ENCODE peak calls at places on chromosomes 5 and 9, in five cellular contexts. W is type B pancreatic cell, R is ACHN, Q is HEK293T, Y is amniotic stem cell. K is an unnamed sample.

GRCh38 chr9:131598121-131598520 is 52.8 kb downstream of the PRRT1B start:
- DNase-seq in R (no peak), Y (no peak), W (no peak), Q (no peak), K (no peak)

GRCh38 chr9:748861-749497 is 92.5 kb upstream of the DMRT1 start:
- DNase-seq in Y (no peak), R (no peak), W (no peak), Q (no peak), K (no peak)

GRCh38 chr9:34457266-34458012 is 931 bp downstream of the FAM219A start:
- DNase-seq in Q (peak), R (peak), Y (peak), W (peak), K (peak)

GRCh38 chr9:37902804-37903580 is 935 bp downstream of the SLC25A51 start:
- DNase-seq in R (peak), W (no peak), Q (no peak), Y (no peak), K (peak)

GRCh38 chr9:64773491-64773931 is 511.5 kb downstream of the FOXD4L5 start:
- DNase-seq in Q (no peak), W (no peak), Y (no peak), R (no peak), K (no peak)

GRCh38 chr5:60960591-60960990 is 15.6 kb downstream of the NDUFAF2 start:
- DNase-seq in Y (peak), R (peak), Q (no peak), W (no peak), K (peak)

GRCh38 chr5:176573564-176574296 is 24.6 kb downstream of the CDHR2 start:
- DNase-seq in Y (no peak), Q (peak), W (peak), R (peak), K (peak)

GRCh38 chr5:2848634-2849033 is 97.2 kb upstream of the IRX2 start:
- DNase-seq in Q (no peak), Y (no peak), W (no peak), R (no peak), K (no peak)

GRCh38 chr9:18580146-18580545 is 106.2 kb downstream of the ADAMTSL1 start:
- DNase-seq in R (no peak), W (no peak), Q (no peak), Y (no peak), K (peak)

GRCh38 chr5:133362438-133362837 is 249.9 kb downstream of the FSTL4 start:
- DNase-seq in R (no peak), Y (no peak), Q (no peak), W (peak), K (no peak)

GRCh38 chr9:108634164-108634563 is 221.6 kb downstream of the ACTL7B start:
- DNase-seq in Y (no peak), Q (peak), W (no peak), R (no peak), K (peak)

GRCh38 chr9:114149765-114150340 is 5.5 kb upstream of the COL27A1 start:
- DNase-seq in Y (no peak), R (no peak), Q (no peak), W (no peak), K (no peak)

GRCh38 chr5:39200081-39200480 is 19.3 kb downstream of the FYB1 start:
- DNase-seq in W (no peak), Y (no peak), Q (no peak), R (no peak), K (no peak)

GRCh38 chr5:139675213-139675612 is 27.1 kb downstream of the CXXC5 start:
- DNase-seq in Y (no peak), Q (no peak), R (no peak), W (no peak), K (no peak)

GRCh38 chr5:68114641-68115040 is 100.9 kb upstream of the PIK3R1 start:
- DNase-seq in Y (peak), Q (no peak), R (no peak), W (no peak), K (peak)

GRCh38 chr9:112945620-112946208 is 55.0 kb upstream of the SLC46A2 start:
- DNase-seq in R (no peak), Q (peak), W (no peak), Y (no peak), K (no peak)

GRCh38 chr9:37529111-37529510 is 43.4 kb downstream of the POLR1E start:
- DNase-seq in W (no peak), R (no peak), Q (no peak), Y (no peak), K (no peak)

GRCh38 chr9:36164361-36164760 is 4.8 kb upstream of the CCIN start:
- DNase-seq in Y (no peak), W (no peak), Q (no peak), R (no peak), K (no peak)

GRCh38 chr5:81852277-81853004 is 101.5 kb upstream of the SSBP2 start:
- DNase-seq in Q (no peak), W (no peak), Y (no peak), R (peak), K (peak)

GRCh38 chr9:4740623-4741364 is at the start of gene AK3:
- DNase-seq in R (peak), W (peak), Q (peak), Y (peak), K (peak)

GRCh38 chr5:57805170-57805569 is 322.6 kb upstream of the ACTBL2 start:
- DNase-seq in R (no peak), Y (no peak), Q (no peak), W (no peak), K (no peak)

GRCh38 chr5:135322744-135323143 is 76.3 kb downstream of the MACROH2A1 start:
- DNase-seq in Y (no peak), W (no peak), Q (no peak), R (no peak), K (no peak)

GRCh38 chr5:143542798-143543144 is 139.3 kb upstream of the NR3C1 start:
- DNase-seq in W (no peak), R (no peak), Q (no peak), Y (no peak), K (no peak)

GRCh38 chr5:117266237-117266725 is 691.7 kb upstream of the SEMA6A start:
- DNase-seq in Q (no peak), Y (no peak), W (no peak), R (no peak), K (no peak)

GRCh38 chr9:26888271-26888670 is 4.3 kb downstream of the CAAP1 start:
- DNase-seq in R (no peak), Q (no peak), Y (no peak), W (no peak), K (no peak)

GRCh38 chr9:137275937-137276756 is 1.4 kb upstream of the TOR4A start:
- DNase-seq in Q (no peak), R (no peak), Y (no peak), W (peak), K (no peak)

GRCh38 chr9:136848393-136849037 is 694 bp upstream of the PHPT1 start:
- DNase-seq in R (peak), Y (no peak), Q (peak), W (no peak), K (peak)